ENCODE peak calls at places on chromosome 1, in five cellular contexts. G is mucosa of gallbladder, R is cardiac muscle cell, X is coronary artery, C is fibroblast of pulmonary artery. Z is an unnamed sample.

GRCh38 chr1:189693140-189693539 is 784.5 kb downstream of the BRINP3 start:
- DNase-seq in G (no peak), R (no peak), X (no peak), C (peak), Z (no peak)

GRCh38 chr1:214567481-214567980 is 16.1 kb upstream of the PTPN14 start:
- DNase-seq in G (no peak), R (no peak), X (no peak), C (no peak), Z (no peak)

GRCh38 chr1:82455342-82455741 is 654.6 kb downstream of the ADGRL2 start:
- DNase-seq in G (no peak), R (no peak), X (no peak), C (no peak), Z (no peak)

GRCh38 chr1:43441894-43442632 is 11.7 kb downstream of the HYI start:
- DNase-seq in G (no peak), R (no peak), X (peak), C (no peak), Z (no peak)

GRCh38 chr1:36182734-36183133 is 26.8 kb downstream of the MAP7D1 start:
- DNase-seq in G (no peak), R (no peak), X (no peak), C (no peak), Z (no peak)

GRCh38 chr1:91400133-91400725 is 4.4 kb downstream of the HFM1 start:
- DNase-seq in G (no peak), R (no peak), X (no peak), C (peak), Z (no peak)

GRCh38 chr1:17550684-17551584 is 11.4 kb downstream of the ARHGEF10L start:
- DNase-seq in G (no peak), R (no peak), X (no peak), C (no peak), Z (no peak)

GRCh38 chr1:2460996-2461751 is 14.9 kb upstream of the PLCH2 start:
- DNase-seq in G (no peak), R (no peak), X (no peak), C (no peak), Z (no peak)

GRCh38 chr1:107141491-107142369 is 891 bp downstream of the NTNG1 start:
- DNase-seq in G (no peak), R (peak), X (no peak), C (peak), Z (peak)

GRCh38 chr1:42971848-42972291 is 13.2 kb upstream of the SLC2A1 start:
- DNase-seq in G (peak), R (no peak), X (no peak), C (peak), Z (no peak)

GRCh38 chr1:65159801-65160523 is 12.0 kb downstream of the AK4 start:
- DNase-seq in G (no peak), R (no peak), X (no peak), C (no peak), Z (no peak)

GRCh38 chr1:77143529-77144121 is 75.6 kb downstream of the PIGK start:
- DNase-seq in G (no peak), R (peak), X (no peak), C (peak), Z (no peak)

GRCh38 chr1:17141441-17142197 is 22.4 kb upstream of the PADI2 start:
- DNase-seq in G (no peak), R (no peak), X (no peak), C (no peak), Z (no peak)

GRCh38 chr1:205298191-205298994 is 23.2 kb downstream of the NUAK2 start:
- DNase-seq in G (no peak), R (no peak), X (no peak), C (peak), Z (no peak)

GRCh38 chr1:15696956-15697521 is 12.9 kb downstream of the PLEKHM2 start:
- DNase-seq in G (no peak), R (no peak), X (no peak), C (no peak), Z (no peak)

GRCh38 chr1:205314986-205315618 is 6.4 kb downstream of the NUAK2 start:
- DNase-seq in G (no peak), R (no peak), X (no peak), C (no peak), Z (no peak)

GRCh38 chr1:60992165-60992564 is 90.2 kb upstream of the NFIA start:
- DNase-seq in G (no peak), R (no peak), X (no peak), C (no peak), Z (no peak)

GRCh38 chr1:230540416-230540815 is 101.9 kb upstream of the COG2 start:
- DNase-seq in G (no peak), R (no peak), X (no peak), C (no peak), Z (no peak)

GRCh38 chr1:58768971-58769808 is 14.7 kb downstream of the JUN start:
- DNase-seq in G (peak), R (peak), X (no peak), C (peak), Z (no peak)

GRCh38 chr1:173332026-173332425 is 124.9 kb upstream of the TNFSF4 start:
- DNase-seq in G (no peak), R (no peak), X (no peak), C (peak), Z (no peak)

GRCh38 chr1:218346391-218347204 is 1.5 kb downstream of the TGFB2 start:
- DNase-seq in G (no peak), R (no peak), X (peak), C (peak), Z (no peak)

GRCh38 chr1:223733898-223734852 is 21.8 kb downstream of the CAPN2 start:
- DNase-seq in G (peak), R (no peak), X (no peak), C (no peak), Z (no peak)

GRCh38 chr1:48007044-48007443 is 9.9 kb upstream of the TRABD2B start:
- DNase-seq in G (no peak), R (peak), X (no peak), C (peak), Z (no peak)

GRCh38 chr1:202700061-202700460 is 10.2 kb downstream of the SYT2 start:
- DNase-seq in G (no peak), R (no peak), X (no peak), C (no peak), Z (no peak)

Z was measured in Jurkat, Clone E6-1.